ENCODE peak calls at places on chromosomes 1 and 21, in eight cellular contexts. Q is ureter; Z is NT2/D1; N is Kasumi-1; R is NCI-H2081; U is nephron progenitor cell; M is activated CD4-positive, alpha-beta T cell treated with anti-CD3 and anti-CD28 coated beads for 48 hours; X is foreskin melanocyte. F is an unnamed sample.

GRCh38 chr1:98493469-98493868 is 168.1 kb upstream of the SNX7 start:
- DNase-seq in Q (no peak), Z (no peak), N (no peak), R (no peak), U (no peak), M (no peak), X (no peak), F (no peak)

GRCh38 chr1:26666855-26667254 is 29.0 kb upstream of the ARID1A start:
- DNase-seq in Q (no peak), Z (no peak), N (no peak), R (no peak), U (no peak), M (peak; percentile 23), X (no peak), F (no peak)

GRCh38 chr1:3327936-3328590 is 126.4 kb upstream of the ARHGEF16 start:
- DNase-seq in Q (no peak), Z (no peak), N (no peak), R (no peak), U (no peak), M (no peak), X (no peak), F (no peak)

GRCh38 chr1:206769331-206769731 is 1.2 kb upstream of the IL19 start:
- DNase-seq in Q (no peak), Z (no peak), N (no peak), R (no peak), U (no peak), M (peak; percentile 81), X (no peak), F (no peak)

GRCh38 chr21:25171438-25171837 is 435.8 kb downstream of the MRPL39 start:
- DNase-seq in Q (no peak), Z (no peak), N (peak; percentile 71), R (no peak), U (no peak), M (no peak), X (no peak), F (no peak)

GRCh38 chr1:91889717-91890459 is 3.9 kb upstream of the TGFBR3 start:
- DNase-seq in Q (no peak), Z (no peak), N (no peak), R (no peak), U (no peak), M (no peak), X (no peak), F (no peak)

GRCh38 chr1:37448691-37449417 is 25.5 kb upstream of the ZC3H12A start:
- DNase-seq in Q (no peak), Z (no peak), N (no peak), R (peak; percentile 60), U (no peak), M (no peak), X (no peak), F (no peak)

GRCh38 chr1:42990757-42991346 is 32.2 kb upstream of the SLC2A1 start:
- DNase-seq in Q (no peak), Z (no peak), N (no peak), R (no peak), U (no peak), M (no peak), X (no peak), F (no peak)

GRCh38 chr21:45990741-45991605 is 9.4 kb downstream of the COL6A1 start:
- DNase-seq in Q (peak; percentile 43), Z (no peak), N (no peak), R (no peak), U (peak; percentile 16), M (peak; percentile 1), X (no peak), F (no peak)